ENCODE peak calls at places on chromosome 11, in nine cellular contexts. G is MM.1S; K is heart right ventricle; E is endothelial cell of umbilical vein; V is dorsolateral prefrontal cortex; I is ovary; T is spleen; H is CD8-positive, alpha-beta T cell; A is IMR-90. W is an unnamed sample.

GRCh38 chr11:86484164-86484794 is 109.6 kb downstream of the CCDC81 start:
- DNase-seq in I (peak), A (peak), H (no peak), T (no peak), E (peak), G (no peak), K (no peak), V (no peak), W (peak)

GRCh38 chr11:45848654-45849081 is 1.4 kb downstream of the CRY2 start:
- DNase-seq in G (no peak), H (no peak), E (no peak), I (no peak), K (no peak), A (no peak), T (no peak), V (no peak), W (no peak)

GRCh38 chr11:2517016-2517385 is 72.2 kb downstream of the KCNQ1 start:
- DNase-seq in H (peak), A (no peak), T (peak), E (no peak), G (no peak), K (peak), V (peak), I (peak), W (no peak)

GRCh38 chr11:102239906-102240305 is 77.4 kb upstream of the BIRC3 start:
- DNase-seq in G (no peak), H (no peak), A (no peak), E (no peak), K (no peak), I (no peak), V (no peak), T (no peak), W (no peak)

GRCh38 chr11:62832346-62833234 is at the start of gene TEX54:
- DNase-seq in H (no peak), A (peak), E (no peak), G (no peak), K (no peak), V (no peak), I (peak), T (peak), W (peak)

GRCh38 chr11:61921446-61921845 is 4.1 kb upstream of the RAB3IL1 start:
- DNase-seq in H (no peak), K (no peak), T (no peak), E (no peak), A (no peak), G (no peak), V (no peak), I (no peak), W (no peak)

GRCh38 chr11:2165571-2165970 is 4.6 kb upstream of the INS start:
- DNase-seq in K (no peak), E (no peak), I (no peak), V (no peak), G (no peak), T (no peak), H (no peak), A (no peak), W (no peak)

GRCh38 chr11:67356867-67357561 is 3.7 kb upstream of the POLD4 start:
- DNase-seq in H (peak), A (peak), E (peak), G (peak), I (no peak), T (peak), K (peak), V (peak), W (peak)

GRCh38 chr11:66609951-66610617 is 6.3 kb upstream of the RBM14 start:
- DNase-seq in T (no peak), G (no peak), H (no peak), A (no peak), I (no peak), E (no peak), K (no peak), V (no peak), W (no peak)

GRCh38 chr11:30487200-30487898 is 98.8 kb downstream of the MPPED2 start:
- DNase-seq in I (no peak), T (peak), H (no peak), K (no peak), G (no peak), V (peak), E (no peak), A (peak), W (no peak)

GRCh38 chr11:128026596-128026995 is 560.8 kb downstream of the ETS1 start:
- DNase-seq in H (no peak), G (no peak), I (no peak), K (no peak), A (peak), V (no peak), E (peak), T (no peak), W (peak)

GRCh38 chr11:73414977-73415492 is 38.8 kb downstream of the RELT start:
- DNase-seq in A (peak), H (no peak), I (peak), T (no peak), V (peak), K (no peak), G (no peak), E (no peak), W (peak)

GRCh38 chr11:74025467-74026166 is 16.7 kb upstream of the UCP3 start:
- DNase-seq in T (no peak), V (no peak), H (no peak), I (no peak), E (peak), G (no peak), K (no peak), A (peak), W (peak)

GRCh38 chr11:57649826-57650738 is at the start of gene YPEL4:
- DNase-seq in I (peak), K (peak), T (peak), A (peak), V (peak), H (peak), E (peak), G (no peak), W (peak)

GRCh38 chr11:47998733-47999359 is 18.5 kb downstream of the PTPRJ start:
- DNase-seq in K (no peak), V (no peak), E (no peak), I (no peak), T (peak), G (no peak), H (no peak), A (no peak), W (peak)

GRCh38 chr11:66841861-66842260 is 1.4 kb upstream of the RCE1 start:
- DNase-seq in V (no peak), I (no peak), T (no peak), E (no peak), H (no peak), G (no peak), K (no peak), A (no peak), W (no peak)

GRCh38 chr11:116424615-116425261 is 348.0 kb downstream of the BUD13 start:
- DNase-seq in V (no peak), T (no peak), G (no peak), E (peak), I (no peak), A (no peak), H (no peak), K (no peak), W (no peak)

GRCh38 chr11:69239320-69240040 is 54.5 kb upstream of the MYEOV start:
- DNase-seq in G (no peak), H (no peak), E (no peak), I (no peak), K (no peak), V (no peak), A (no peak), T (no peak), W (no peak)

GRCh38 chr11:131186629-131187075 is 183.8 kb upstream of the NTM start:
- DNase-seq in A (no peak), H (no peak), V (no peak), T (no peak), G (peak), I (no peak), K (peak), E (no peak), W (peak)

GRCh38 chr11:4090258-4090657 is 4.3 kb upstream of the RRM1 start:
- DNase-seq in I (no peak), G (no peak), A (no peak), E (no peak), K (no peak), V (no peak), T (no peak), H (peak), W (no peak)

GRCh38 chr11:35288817-35289541 is 130.4 kb downstream of the SLC1A2 start:
- DNase-seq in K (no peak), T (no peak), I (no peak), E (no peak), V (no peak), A (peak), H (no peak), G (peak), W (peak)

GRCh38 chr11:35083181-35084061 is 55.5 kb upstream of the CD44 start:
- DNase-seq in H (peak), G (peak), A (peak), K (peak), E (no peak), I (peak), T (peak), V (peak), W (peak)

GRCh38 chr11:116190206-116190605 is 582.6 kb downstream of the BUD13 start:
- DNase-seq in K (no peak), T (peak), H (no peak), A (no peak), E (no peak), I (no peak), G (no peak), V (no peak), W (no peak)

GRCh38 chr11:3855808-3856491 is 486 bp downstream of the STIM1 start:
- DNase-seq in E (peak), K (peak), G (peak), H (no peak), V (no peak), I (peak), A (no peak), T (peak), W (peak)

GRCh38 chr11:80733776-80734175 is 1292.9 kb upstream of the TENM4 start:
- DNase-seq in T (no peak), K (no peak), H (no peak), V (no peak), A (no peak), E (no peak), I (no peak), G (no peak), W (no peak)

GRCh38 chr11:107044503-107044902 is 26.2 kb upstream of the GUCY1A2 start:
- DNase-seq in T (no peak), E (no peak), K (no peak), I (no peak), G (no peak), V (no peak), H (no peak), A (no peak), W (no peak)

GRCh38 chr11:40186401-40187091 is 1272.9 kb downstream of the LRRC4C start:
- DNase-seq in V (peak), G (no peak), T (no peak), K (no peak), A (no peak), E (no peak), H (no peak), I (no peak), W (no peak)

DNA sequence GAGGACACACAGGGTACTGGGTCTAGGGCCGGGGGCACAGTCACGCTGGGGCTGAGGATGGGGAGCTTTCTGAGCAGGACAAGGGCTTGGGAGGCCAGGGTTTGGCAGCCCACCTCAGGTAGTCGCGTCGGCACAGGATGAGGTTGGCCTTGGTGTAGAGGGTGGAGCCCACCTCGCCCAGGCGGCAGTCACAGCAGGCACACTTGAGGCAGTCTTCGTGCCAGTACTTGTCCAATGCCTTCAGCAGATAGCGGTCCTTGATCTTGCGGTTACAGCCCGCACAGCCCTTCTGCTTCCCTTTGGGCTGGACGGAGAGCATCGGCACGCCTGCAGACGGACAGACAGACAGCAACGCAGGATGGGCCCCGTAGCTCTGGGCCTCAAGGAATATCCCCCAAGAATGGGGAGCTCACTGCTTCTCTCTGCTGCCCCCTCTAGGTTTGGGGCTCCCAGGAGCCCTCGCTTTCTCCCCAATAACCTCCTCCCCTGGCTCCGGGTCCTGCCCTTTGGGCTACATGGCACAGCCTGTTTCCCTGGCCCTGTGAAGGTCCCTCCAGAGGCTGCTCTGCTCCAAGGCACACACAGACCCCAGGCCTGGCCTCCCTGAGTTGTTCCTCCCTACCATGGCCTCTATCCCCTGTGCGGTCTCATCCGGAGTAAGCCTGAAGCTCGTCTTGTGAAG is 33.4 kb downstream of the LMO1 start:
- DNase-seq in V (no peak), T (peak), A (no peak), K (no peak), H (no peak), I (no peak), E (no peak), G (no peak), W (no peak)
- TF ChIP-seq CTCF in V (no peak), T (no peak), A (no peak), K (no peak), H (no peak), I (no peak), E (no peak), G (no peak), W (no peak)

DNA sequence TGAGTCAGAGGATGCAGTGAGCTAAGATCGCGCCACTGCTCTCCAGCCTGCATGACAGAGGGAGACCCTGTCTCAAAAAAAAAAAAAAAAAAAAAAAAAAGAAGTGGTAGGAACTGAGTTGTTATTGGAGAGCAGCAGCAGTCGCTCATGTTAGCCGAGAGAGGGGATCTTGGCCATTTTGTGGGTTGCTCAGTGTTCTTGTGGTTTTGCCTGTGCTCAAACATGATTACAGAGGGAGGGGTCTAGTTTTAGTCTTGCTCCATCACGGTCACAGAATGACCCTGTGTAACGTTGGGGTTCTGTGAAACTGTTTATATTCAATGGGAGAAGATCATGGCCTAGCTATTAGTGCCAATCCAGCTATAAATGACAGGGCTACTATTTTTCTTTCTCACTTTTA is 1.9 kb downstream of the DPAGT1 start:
- DNase-seq in G (no peak), E (no peak), A (no peak), T (no peak), V (no peak), I (no peak), K (no peak), H (no peak), W (no peak)
- H3K4me3 ChIP-seq in G (no peak), E (no peak), A (no peak), T (no peak), V (peak), I (no peak), K (no peak), H (no peak), W (no peak)

DNA sequence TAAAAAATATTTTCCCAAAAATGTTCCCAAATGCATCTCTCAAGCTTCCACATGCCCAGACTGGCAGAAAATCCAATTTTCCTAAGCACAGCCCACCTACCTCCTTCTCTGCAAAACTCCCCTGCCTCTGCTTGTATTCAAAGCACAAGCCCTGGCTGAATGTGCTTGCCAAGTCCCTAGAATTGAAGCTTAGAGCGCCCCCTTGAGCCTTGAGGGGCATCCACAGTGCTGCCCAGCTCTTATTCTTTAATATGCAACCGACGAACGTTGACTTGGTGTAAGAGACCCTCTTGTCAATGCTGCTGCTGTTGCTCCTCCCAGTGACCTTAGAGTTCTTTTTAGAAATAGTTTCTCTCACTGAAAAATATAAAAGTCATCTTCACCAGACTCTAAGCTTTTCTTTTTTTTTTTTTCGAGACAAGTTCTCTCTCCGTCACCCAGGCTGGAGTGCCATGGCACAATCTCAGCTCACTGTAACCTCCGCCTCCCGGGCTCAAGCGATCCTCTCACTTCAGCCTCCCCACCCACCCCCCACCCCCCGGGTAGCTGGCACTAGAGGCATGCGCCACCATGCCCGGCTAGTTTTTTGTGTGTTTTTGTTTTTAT is 63.5 kb upstream of the CAPRIN1 start:
- DNase-seq in H (peak), E (peak), V (peak), I (peak), K (peak), T (peak), A (peak), G (peak), W (peak)
- TF ChIP-seq CTCF in H (peak), E (peak), V (peak), I (peak), K (peak), T (peak), A (peak), G (peak), W (peak)

GRCh38 chr11:16896716-16897115 is 117.5 kb downstream of the PLEKHA7 start:
- DNase-seq in A (no peak), V (no peak), G (no peak), I (no peak), E (no peak), K (no peak), H (no peak), T (no peak), W (no peak)
- H3K4me3 ChIP-seq in A (no peak), V (no peak), G (no peak), I (no peak), E (no peak), K (no peak), H (no peak), T (no peak), W (no peak)

W was measured in AG10803.